ENCODE peak calls at places on chromosomes 1 and 21, in nine cellular contexts. J is heart left ventricle; G is CD4-positive, alpha-beta memory T cell; K is H4; I is Karpas-422; R is NCI-H146; Z is adipocyte; F is stimulated activated CD4-positive, alpha-beta T cell treated with anti-CD3 and anti-CD28 coated beads, Interleukin-15, amount 100 ng/mL, for 24 hours; L is activated B cell treated with CpG ODN at 0.5 μM for 24 hours. C is an unnamed sample.
A peak's percentile ranks its signal among the peaks of the same experiment; 100 is the strongest.

GRCh38 chr1:9822897-9823692 is 670 bp downstream of the CLSTN1 start:
- DNase-seq in J (no peak), G (peak; percentile 9), K (no peak), I (peak; percentile 77), R (no peak), Z (peak; percentile 49), F (peak; percentile 57), L (no peak), C (peak; percentile 19)

GRCh38 chr1:246724001-246724724 is at the start of gene SCCPDH:
- DNase-seq in J (peak; percentile 74), G (peak; percentile 47), K (peak; percentile 25), I (peak; percentile 88), R (peak; percentile 90), Z (peak; percentile 91), F (peak; percentile 84), L (peak; percentile 63), C (peak; percentile 66)

GRCh38 chr1:53139911-53140310 is 2.5 kb downstream of the SLC1A7 start:
- DNase-seq in J (no peak), G (no peak), K (no peak), I (no peak), R (no peak), Z (peak; percentile 79), F (no peak), L (no peak), C (peak; percentile 86)

GRCh38 chr1:210377934-210378333 is 49.2 kb downstream of the HHAT start:
- DNase-seq in J (no peak), G (no peak), K (no peak), I (no peak), R (no peak), Z (peak; percentile 66), F (no peak), L (no peak), C (peak; percentile 51)

GRCh38 chr1:22780696-22781095 is 70.1 kb downstream of the EPHB2 start:
- DNase-seq in J (no peak), G (no peak), K (peak; percentile 13), I (peak; percentile 81), R (no peak), Z (no peak), F (peak; percentile 8), L (no peak), C (no peak)

GRCh38 chr1:36955016-36955415 is 79.3 kb downstream of the GRIK3 start:
- DNase-seq in J (no peak), G (no peak), K (no peak), I (no peak), R (no peak), Z (no peak), F (no peak), L (no peak), C (no peak)

GRCh38 chr1:167198518-167199133 is 22.1 kb upstream of the POU2F1 start:
- DNase-seq in J (no peak), G (no peak), K (no peak), I (no peak), R (peak; percentile 87), Z (no peak), F (no peak), L (no peak), C (no peak)

GRCh38 chr1:226078336-226078735 is 15.8 kb downstream of the H3-3A start:
- DNase-seq in J (no peak), G (no peak), K (no peak), I (no peak), R (no peak), Z (no peak), F (no peak), L (no peak), C (no peak)

GRCh38 chr1:55369474-55369873 is 154.3 kb upstream of the USP24 start:
- DNase-seq in J (no peak), G (no peak), K (no peak), I (no peak), R (no peak), Z (no peak), F (no peak), L (no peak), C (peak; percentile 47)

GRCh38 chr1:8047112-8047511 is 21.0 kb upstream of the ERRFI1 start:
- DNase-seq in J (no peak), G (no peak), K (peak; percentile 73), I (no peak), R (no peak), Z (peak; percentile 80), F (no peak), L (no peak), C (peak; percentile 76)

GRCh38 chr1:162674018-162674608 is 41.8 kb downstream of the DDR2 start:
- DNase-seq in J (no peak), G (no peak), K (no peak), I (no peak), R (no peak), Z (no peak), F (no peak), L (no peak), C (no peak)

GRCh38 chr1:224168859-224169380 is 14.1 kb upstream of the DEGS1 start:
- DNase-seq in J (peak; percentile 52), G (peak; percentile 68), K (peak; percentile 57), I (peak; percentile 40), R (no peak), Z (peak; percentile 22), F (no peak), L (no peak), C (peak; percentile 81)

GRCh38 chr1:77991638-77992037 is 12.8 kb upstream of the FUBP1 start:
- DNase-seq in J (no peak), G (no peak), K (no peak), I (no peak), R (no peak), Z (no peak), F (no peak), L (no peak), C (no peak)

GRCh38 chr1:27380223-27380622 is 2.9 kb downstream of the CD164L2 start:
- DNase-seq in J (no peak), G (no peak), K (no peak), I (no peak), R (no peak), Z (peak; percentile 31), F (no peak), L (no peak), C (no peak)

GRCh38 chr1:169486281-169486904 is 649 bp upstream of the SLC19A2 start:
- DNase-seq in J (no peak), G (no peak), K (no peak), I (no peak), R (no peak), Z (peak; percentile 76), F (no peak), L (no peak), C (peak; percentile 54)

GRCh38 chr1:151199860-151200581 is 1.7 kb downstream of the PIP5K1A start:
- DNase-seq in J (no peak), G (no peak), K (peak; percentile 26), I (peak; percentile 44), R (no peak), Z (peak; percentile 88), F (peak; percentile 30), L (no peak), C (peak; percentile 95)

GRCh38 chr1:41806472-41807155 is 112.1 kb downstream of the HIVEP3 start:
- DNase-seq in J (no peak), G (peak; percentile 31), K (no peak), I (no peak), R (no peak), Z (no peak), F (peak; percentile 76), L (no peak), C (no peak)

GRCh38 chr21:30446969-30447368 is 6.9 kb downstream of the KRTAP15-1 start:
- DNase-seq in J (no peak), G (no peak), K (no peak), I (no peak), R (no peak), Z (no peak), F (no peak), L (no peak), C (no peak)

GRCh38 chr1:180915426-180915965 is 2.8 kb downstream of the KIAA1614 start:
- DNase-seq in J (no peak), G (no peak), K (no peak), I (no peak), R (no peak), Z (no peak), F (no peak), L (no peak), C (no peak)

GRCh38 chr1:153629971-153630370 is 1.7 kb downstream of the S100A1 start:
- DNase-seq in J (peak; percentile 80), G (no peak), K (no peak), I (no peak), R (no peak), Z (peak; percentile 42), F (no peak), L (no peak), C (no peak)

GRCh38 chr1:8370046-8370881 is 52.4 kb downstream of the SLC45A1 start:
- DNase-seq in J (no peak), G (no peak), K (no peak), I (no peak), R (peak; percentile 69), Z (no peak), F (no peak), L (no peak), C (peak; percentile 46)

GRCh38 chr1:231611111-231611510 is 15.5 kb upstream of the DISC1 start:
- DNase-seq in J (no peak), G (no peak), K (no peak), I (peak; percentile 69), R (no peak), Z (no peak), F (no peak), L (no peak), C (no peak)

GRCh38 chr1:76066390-76066789 is 8.2 kb upstream of the ST6GALNAC3 start:
- DNase-seq in J (no peak), G (no peak), K (no peak), I (no peak), R (no peak), Z (peak; percentile 34), F (no peak), L (no peak), C (peak; percentile 2)